ENCODE peak calls at places on chromosomes 13 and 19, in eight cellular contexts. Q, O, B, U, F, S, N and I are unnamed samples.
A peak's percentile ranks its signal among the peaks of the same experiment; 100 is the strongest.

GRCh38 chr13:39656325-39656677 is 839 bp downstream of the COG6 start:
- DNase-seq in Q (no peak), O (no peak), B (no peak), U (no peak), F (no peak), S (no peak), N (no peak), I (no peak)

GRCh38 chr13:27404680-27405079 is 19.7 kb upstream of the GTF3A start:
- DNase-seq in Q (peak; percentile 70), O (no peak), B (no peak), U (peak; percentile 59), F (no peak), S (no peak), N (no peak), I (no peak)

GRCh38 chr13:23673354-23673753 is 103.1 kb downstream of the TNFRSF19 start:
- DNase-seq in Q (no peak), O (peak; percentile 87), B (no peak), U (no peak), F (no peak), S (no peak), N (peak; percentile 94), I (no peak)

GRCh38 chr19:40144151-40144550 is 47.1 kb upstream of the MAP3K10 start:
- DNase-seq in Q (no peak), O (no peak), B (no peak), U (no peak), F (no peak), S (no peak), N (no peak), I (no peak)

GRCh38 chr19:12796146-12797071 is 5.1 kb downstream of the JUNB start:
- DNase-seq in Q (peak; percentile 87), O (peak; percentile 60), B (no peak), U (peak; percentile 79), F (no peak), S (peak; percentile 76), N (peak; percentile 72), I (peak; percentile 63)

GRCh38 chr19:46181386-46181774 is 33.3 kb downstream of the IGFL2 start:
- DNase-seq in Q (no peak), O (no peak), B (no peak), U (no peak), F (no peak), S (no peak), N (peak; percentile 21), I (no peak)

GRCh38 chr19:3358919-3359849 is 7.2 kb upstream of the NFIC start:
- DNase-seq in Q (peak; percentile 79), O (no peak), B (no peak), U (peak; percentile 78), F (no peak), S (peak; percentile 37), N (peak; percentile 59), I (peak; percentile 60)

GRCh38 chr13:93814658-93815057 is 588.1 kb downstream of the GPC6 start:
- DNase-seq in Q (no peak), O (no peak), B (no peak), U (no peak), F (no peak), S (no peak), N (no peak), I (no peak)

GRCh38 chr19:2034729-2035589 is 16.1 kb downstream of the MKNK2 start:
- DNase-seq in Q (peak; percentile 85), O (no peak), B (no peak), U (peak; percentile 89), F (no peak), S (peak; percentile 32), N (no peak), I (peak; percentile 61)

GRCh38 chr19:58003153-58003828 is 671 bp upstream of the ZNF606 start:
- DNase-seq in Q (no peak), O (no peak), B (no peak), U (no peak), F (no peak), S (no peak), N (no peak), I (no peak)

GRCh38 chr13:110944121-110944967 is 29.5 kb upstream of the ANKRD10 start:
- DNase-seq in Q (peak; percentile 54), O (peak; percentile 29), B (no peak), U (peak; percentile 32), F (no peak), S (peak; percentile 33), N (peak; percentile 67), I (no peak)

GRCh38 chr13:26881154-26881553 is 120.6 kb upstream of the GPR12 start:
- DNase-seq in Q (no peak), O (no peak), B (no peak), U (no peak), F (no peak), S (no peak), N (peak; percentile 35), I (no peak)

GRCh38 chr19:6551607-6552450 is 21.0 kb downstream of the TNFSF9 start:
- DNase-seq in Q (peak; percentile 68), O (no peak), B (no peak), U (no peak), F (no peak), S (no peak), N (no peak), I (peak; percentile 35)

GRCh38 chr19:32673573-32673972 is 1.4 kb downstream of the ANKRD27 start:
- DNase-seq in Q (no peak), O (no peak), B (no peak), U (no peak), F (no peak), S (no peak), N (no peak), I (no peak)

GRCh38 chr19:7391218-7391670 is 42.5 kb downstream of the ARHGEF18 start:
- DNase-seq in Q (peak; percentile 85), O (no peak), B (no peak), U (peak; percentile 31), F (no peak), S (peak; percentile 74), N (no peak), I (no peak)

GRCh38 chr13:20664304-20664703 is 39.2 kb upstream of the IL17D start:
- DNase-seq in Q (no peak), O (no peak), B (no peak), U (no peak), F (no peak), S (no peak), N (no peak), I (no peak)

GRCh38 chr13:30569901-30570576 is 47.7 kb upstream of the USPL1 start:
- DNase-seq in Q (no peak), O (peak; percentile 90), B (no peak), U (peak; percentile 35), F (peak; percentile 25), S (peak; percentile 40), N (peak; percentile 94), I (no peak)

GRCh38 chr19:33234736-33235135 is 9.1 kb upstream of the SLC7A10 start:
- DNase-seq in Q (no peak), O (no peak), B (no peak), U (no peak), F (no peak), S (no peak), N (no peak), I (no peak)

GRCh38 chr19:43316591-43317319 is 36.7 kb upstream of the CD177 start:
- DNase-seq in Q (no peak), O (no peak), B (no peak), U (peak; percentile 60), F (no peak), S (no peak), N (peak; percentile 40), I (no peak)
- TF ChIP-seq CTCF in Q (no peak), O (peak; percentile 19), B (no peak), U (peak; percentile 14), F (no peak), S (no peak), N (peak; percentile 51), I (no peak)

DNA sequence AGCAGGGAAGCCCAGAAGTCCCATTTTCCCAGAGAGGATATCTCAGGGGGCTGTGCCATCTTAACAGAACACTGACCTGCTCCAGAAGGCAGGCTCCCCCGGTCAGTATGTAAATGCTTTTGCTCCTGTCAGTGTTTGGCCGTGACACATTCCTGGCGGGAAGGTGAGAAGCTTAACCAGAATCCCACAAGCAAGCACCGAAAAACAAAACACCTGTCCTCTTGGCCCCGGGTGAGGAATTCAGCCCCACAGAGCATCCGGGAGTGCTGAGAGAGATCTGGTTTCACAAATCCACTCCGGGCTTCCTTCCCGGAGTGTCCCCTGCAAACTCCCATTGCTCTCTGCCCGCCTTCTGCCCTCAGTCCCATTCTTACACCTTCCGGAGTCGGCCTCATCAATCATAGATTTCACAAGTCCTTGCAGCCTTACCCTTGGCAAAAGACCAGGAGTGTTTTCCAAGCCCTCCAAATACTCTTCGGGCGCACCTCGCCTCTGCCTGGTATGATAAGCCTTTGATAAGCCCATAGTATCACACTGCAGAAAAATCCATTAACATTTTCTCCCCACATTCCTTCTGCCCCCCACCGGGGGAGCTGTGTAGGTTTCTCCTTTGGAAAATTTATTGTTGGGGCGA is 12.2 kb downstream of the TPM4 start:
- DNase-seq in Q (no peak), O (no peak), B (no peak), U (peak; percentile 52), F (no peak), S (peak; percentile 33), N (no peak), I (no peak)
- TF ChIP-seq CTCF in Q (peak; percentile 31), O (peak; percentile 36), B (no peak), U (peak; percentile 8), F (no peak), S (peak; percentile 37), N (peak; percentile 38), I (no peak)

DNA sequence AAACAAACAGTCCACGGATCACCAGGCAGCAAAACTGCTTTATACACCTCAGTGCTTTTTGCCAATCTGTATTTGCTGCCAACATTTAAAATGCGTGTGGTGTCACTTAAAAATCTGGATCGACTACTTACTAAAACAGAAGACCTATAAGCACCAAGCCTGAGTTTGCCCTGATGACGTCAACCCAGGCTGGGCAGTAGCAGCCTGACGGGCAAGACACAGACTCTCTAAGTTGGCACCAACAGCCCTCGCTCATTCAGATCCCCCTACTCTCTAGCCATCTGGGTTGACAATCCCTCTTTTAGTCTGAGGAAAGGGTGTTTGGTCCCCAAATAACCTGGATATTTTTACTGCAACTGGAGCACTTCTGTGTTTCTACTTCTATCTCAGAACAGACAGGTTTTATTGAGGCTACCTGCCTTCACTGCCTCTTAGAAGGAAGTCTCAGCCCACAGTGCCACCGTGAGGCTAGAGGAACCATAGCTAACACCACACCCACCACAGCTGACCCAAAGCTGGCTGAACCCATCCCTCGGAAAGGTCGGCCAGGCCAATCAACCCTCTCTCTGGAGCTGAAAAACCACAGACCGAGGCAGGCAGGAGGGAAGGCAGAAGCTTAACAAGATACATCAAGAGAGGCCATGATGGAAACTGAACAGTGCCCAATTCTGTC is 6.9 kb downstream of the SUGP2 start:
- DNase-seq in Q (no peak), O (no peak), B (no peak), U (no peak), F (no peak), S (no peak), N (no peak), I (no peak)
- TF ChIP-seq CTCF in Q (no peak), O (peak; percentile 15), B (no peak), U (no peak), F (no peak), S (no peak), N (no peak), I (no peak)

DNA sequence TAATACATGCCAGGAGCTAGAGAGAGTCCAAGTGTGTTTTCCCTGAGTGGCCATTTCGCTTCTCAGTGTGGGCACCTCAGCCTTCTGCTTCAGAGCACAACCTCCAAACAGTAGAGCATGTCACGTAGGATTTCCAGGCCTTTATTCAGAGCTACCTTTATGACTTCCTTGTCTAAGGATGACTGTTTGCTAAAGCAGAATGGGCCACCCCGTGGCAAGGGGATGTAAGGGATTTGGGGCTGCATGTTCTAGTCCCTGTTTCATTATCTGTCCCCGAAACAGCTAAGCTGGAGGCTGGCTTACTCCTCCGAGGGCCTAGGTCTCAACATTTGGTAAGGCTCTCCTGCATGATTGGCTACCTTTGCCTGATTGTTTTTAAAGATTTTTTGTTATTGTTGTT is 6.0 kb downstream of the RNASEH2B start:
- DNase-seq in Q (peak; percentile 57), O (no peak), B (no peak), U (no peak), F (no peak), S (no peak), N (no peak), I (no peak)
- TF ChIP-seq CTCF in Q (no peak), O (no peak), B (no peak), U (no peak), F (no peak), S (no peak), N (no peak), I (no peak)